ENCODE peak calls at places on chromosomes 7 and 10, in nine cellular contexts. One of them, this sample, is unnamed. For H3K4me1, the result is how much of the 10 kb centered on the place peaks cover.

GRCh38 chr7:22572937-22573336 is 72.9 kb upstream of the STEAP1B start:
- DNase-seq in ovary: no peak
- DNase-seq in fibroblast of lung: peak
- DNase-seq in cardiac muscle cell: no peak
- DNase-seq in CD4-positive, CD25-positive, alpha-beta regulatory T cell: no peak
- DNase-seq in stomach: no peak
- DNase-seq in transverse colon: no peak
- DNase-seq in upper lobe of right lung: no peak
- DNase-seq in mesendoderm: no peak
- DNase-seq in this sample: no peak

GRCh38 chr7:460374-461117 is 59.1 kb downstream of the PDGFA start:
- DNase-seq in ovary: no peak
- DNase-seq in fibroblast of lung: peak
- DNase-seq in cardiac muscle cell: peak
- DNase-seq in CD4-positive, CD25-positive, alpha-beta regulatory T cell: no peak
- DNase-seq in stomach: no peak
- DNase-seq in transverse colon: no peak
- DNase-seq in upper lobe of right lung: peak
- DNase-seq in mesendoderm: peak
- DNase-seq in this sample: peak

GRCh38 chr7:81367335-81367801 is 402.5 kb downstream of the HGF start:
- DNase-seq in ovary: no peak
- DNase-seq in fibroblast of lung: peak
- DNase-seq in cardiac muscle cell: no peak
- DNase-seq in CD4-positive, CD25-positive, alpha-beta regulatory T cell: no peak
- DNase-seq in stomach: no peak
- DNase-seq in transverse colon: no peak
- DNase-seq in upper lobe of right lung: no peak
- DNase-seq in mesendoderm: no peak
- DNase-seq in this sample: peak

GRCh38 chr7:20280475-20281351 is 50.0 kb upstream of the ITGB8 start:
- DNase-seq in ovary: no peak
- DNase-seq in fibroblast of lung: peak
- DNase-seq in cardiac muscle cell: no peak
- DNase-seq in CD4-positive, CD25-positive, alpha-beta regulatory T cell: no peak
- DNase-seq in stomach: no peak
- DNase-seq in transverse colon: no peak
- DNase-seq in upper lobe of right lung: no peak
- DNase-seq in mesendoderm: no peak
- DNase-seq in this sample: peak

GRCh38 chr7:32941181-32941995 is 15.9 kb upstream of the FKBP9 start:
- DNase-seq in ovary: no peak
- DNase-seq in fibroblast of lung: no peak
- DNase-seq in cardiac muscle cell: no peak
- DNase-seq in CD4-positive, CD25-positive, alpha-beta regulatory T cell: no peak
- DNase-seq in stomach: no peak
- DNase-seq in transverse colon: no peak
- DNase-seq in upper lobe of right lung: no peak
- DNase-seq in mesendoderm: no peak
- DNase-seq in this sample: peak

GRCh38 chr10:72334196-72334831 is 20.4 kb downstream of the DNAJB12 start:
- DNase-seq in ovary: peak
- DNase-seq in fibroblast of lung: peak
- DNase-seq in cardiac muscle cell: peak
- DNase-seq in CD4-positive, CD25-positive, alpha-beta regulatory T cell: no peak
- DNase-seq in stomach: no peak
- DNase-seq in transverse colon: no peak
- DNase-seq in upper lobe of right lung: no peak
- DNase-seq in mesendoderm: peak
- DNase-seq in this sample: peak

GRCh38 chr10:3654496-3654895 is 130.5 kb downstream of the KLF6 start:
- DNase-seq in ovary: no peak
- DNase-seq in fibroblast of lung: peak
- DNase-seq in cardiac muscle cell: no peak
- DNase-seq in CD4-positive, CD25-positive, alpha-beta regulatory T cell: no peak
- DNase-seq in stomach: no peak
- DNase-seq in transverse colon: no peak
- DNase-seq in upper lobe of right lung: no peak
- DNase-seq in mesendoderm: peak
- DNase-seq in this sample: no peak

GRCh38 chr10:44973323-44974081 is 5.1 kb downstream of the DEPP1 start:
- DNase-seq in ovary: peak
- DNase-seq in fibroblast of lung: no peak
- DNase-seq in cardiac muscle cell: no peak
- DNase-seq in CD4-positive, CD25-positive, alpha-beta regulatory T cell: no peak
- DNase-seq in stomach: no peak
- DNase-seq in transverse colon: no peak
- DNase-seq in upper lobe of right lung: no peak
- DNase-seq in mesendoderm: peak
- DNase-seq in this sample: peak

GRCh38 chr10:117546020-117546629 is 3.6 kb downstream of the EMX2 start:
- DNase-seq in ovary: no peak
- DNase-seq in fibroblast of lung: no peak
- DNase-seq in cardiac muscle cell: no peak
- DNase-seq in CD4-positive, CD25-positive, alpha-beta regulatory T cell: no peak
- DNase-seq in stomach: no peak
- DNase-seq in transverse colon: no peak
- DNase-seq in upper lobe of right lung: no peak
- DNase-seq in mesendoderm: peak
- DNase-seq in this sample: no peak

GRCh38 chr10:13351340-13351915 is 3.3 kb upstream of the SEPHS1 start:
- DNase-seq in ovary: no peak
- DNase-seq in fibroblast of lung: no peak
- DNase-seq in cardiac muscle cell: no peak
- DNase-seq in CD4-positive, CD25-positive, alpha-beta regulatory T cell: peak
- DNase-seq in stomach: no peak
- DNase-seq in transverse colon: no peak
- DNase-seq in upper lobe of right lung: no peak
- DNase-seq in mesendoderm: peak
- DNase-seq in this sample: no peak

GRCh38 chr10:72524489-72524888 is 101.4 kb downstream of the MICU1 start:
- DNase-seq in ovary: no peak
- DNase-seq in fibroblast of lung: no peak
- DNase-seq in cardiac muscle cell: no peak
- DNase-seq in CD4-positive, CD25-positive, alpha-beta regulatory T cell: no peak
- DNase-seq in stomach: no peak
- DNase-seq in transverse colon: no peak
- DNase-seq in upper lobe of right lung: no peak
- DNase-seq in mesendoderm: no peak
- DNase-seq in this sample: no peak

GRCh38 chr7:22543169-22543568 is 43.2 kb upstream of the STEAP1B start:
- DNase-seq in ovary: no peak
- DNase-seq in fibroblast of lung: no peak
- DNase-seq in cardiac muscle cell: no peak
- DNase-seq in CD4-positive, CD25-positive, alpha-beta regulatory T cell: no peak
- DNase-seq in stomach: no peak
- DNase-seq in transverse colon: no peak
- DNase-seq in upper lobe of right lung: no peak
- DNase-seq in mesendoderm: no peak
- DNase-seq in this sample: no peak

GRCh38 chr10:10826125-10826524 is 191.5 kb upstream of the CELF2 start:
- DNase-seq in ovary: no peak
- DNase-seq in fibroblast of lung: peak
- DNase-seq in cardiac muscle cell: no peak
- DNase-seq in CD4-positive, CD25-positive, alpha-beta regulatory T cell: no peak
- DNase-seq in stomach: no peak
- DNase-seq in transverse colon: no peak
- DNase-seq in upper lobe of right lung: no peak
- DNase-seq in mesendoderm: no peak
- DNase-seq in this sample: peak

GRCh38 chr10:15251791-15252380 is 83.4 kb upstream of the NMT2 start:
- DNase-seq in ovary: no peak
- DNase-seq in fibroblast of lung: no peak
- DNase-seq in cardiac muscle cell: no peak
- DNase-seq in CD4-positive, CD25-positive, alpha-beta regulatory T cell: no peak
- DNase-seq in stomach: no peak
- DNase-seq in transverse colon: no peak
- DNase-seq in upper lobe of right lung: no peak
- DNase-seq in mesendoderm: no peak
- DNase-seq in this sample: no peak

GRCh38 chr10:7030134-7030855 is 380.5 kb downstream of the SFMBT2 start:
- DNase-seq in ovary: no peak
- DNase-seq in fibroblast of lung: no peak
- DNase-seq in cardiac muscle cell: no peak
- DNase-seq in CD4-positive, CD25-positive, alpha-beta regulatory T cell: no peak
- DNase-seq in stomach: no peak
- DNase-seq in transverse colon: no peak
- DNase-seq in upper lobe of right lung: no peak
- DNase-seq in mesendoderm: no peak
- DNase-seq in this sample: no peak

GRCh38 chr7:110514973-110515372 is 576.0 kb upstream of the LRRN3 start:
- DNase-seq in ovary: no peak
- DNase-seq in fibroblast of lung: no peak
- DNase-seq in cardiac muscle cell: no peak
- DNase-seq in CD4-positive, CD25-positive, alpha-beta regulatory T cell: no peak
- DNase-seq in stomach: no peak
- DNase-seq in transverse colon: no peak
- DNase-seq in upper lobe of right lung: no peak
- DNase-seq in mesendoderm: no peak
- DNase-seq in this sample: no peak

GRCh38 chr7:148584154-148584827 is 6.3 kb upstream of the C7orf33 start:
- DNase-seq in ovary: no peak
- DNase-seq in fibroblast of lung: no peak
- DNase-seq in cardiac muscle cell: no peak
- DNase-seq in CD4-positive, CD25-positive, alpha-beta regulatory T cell: no peak
- DNase-seq in stomach: no peak
- DNase-seq in transverse colon: no peak
- DNase-seq in upper lobe of right lung: no peak
- DNase-seq in mesendoderm: no peak
- DNase-seq in this sample: no peak

GRCh38 chr10:72353963-72354355 is 760 bp downstream of the DNAJB12 start:
- DNase-seq in ovary: peak
- DNase-seq in fibroblast of lung: peak
- DNase-seq in cardiac muscle cell: peak
- DNase-seq in CD4-positive, CD25-positive, alpha-beta regulatory T cell: no peak
- DNase-seq in stomach: no peak
- DNase-seq in transverse colon: no peak
- DNase-seq in upper lobe of right lung: peak
- DNase-seq in mesendoderm: no peak
- DNase-seq in this sample: no peak

GRCh38 chr7:143120696-143121405 is 11.0 kb upstream of the PIP start:
- DNase-seq in ovary: no peak
- DNase-seq in fibroblast of lung: no peak
- DNase-seq in cardiac muscle cell: no peak
- DNase-seq in CD4-positive, CD25-positive, alpha-beta regulatory T cell: no peak
- DNase-seq in stomach: no peak
- DNase-seq in transverse colon: no peak
- DNase-seq in upper lobe of right lung: no peak
- DNase-seq in mesendoderm: peak
- DNase-seq in this sample: no peak

GRCh38 chr7:39621261-39621660 is 2.1 kb upstream of the RALA start:
- DNase-seq in ovary: no peak
- DNase-seq in fibroblast of lung: peak
- DNase-seq in cardiac muscle cell: no peak
- DNase-seq in CD4-positive, CD25-positive, alpha-beta regulatory T cell: no peak
- DNase-seq in stomach: no peak
- DNase-seq in transverse colon: no peak
- DNase-seq in upper lobe of right lung: no peak
- DNase-seq in mesendoderm: no peak
- DNase-seq in this sample: no peak

GRCh38 chr7:33841031-33841430 is 64.3 kb upstream of the BMPER start:
- DNase-seq in ovary: no peak
- DNase-seq in fibroblast of lung: no peak
- DNase-seq in cardiac muscle cell: no peak
- DNase-seq in CD4-positive, CD25-positive, alpha-beta regulatory T cell: no peak
- DNase-seq in stomach: no peak
- DNase-seq in transverse colon: no peak
- DNase-seq in upper lobe of right lung: no peak
- DNase-seq in mesendoderm: peak
- DNase-seq in this sample: no peak

GRCh38 chr7:36962367-36962766 is 238.1 kb upstream of the AOAH start:
- DNase-seq in ovary: no peak
- DNase-seq in fibroblast of lung: peak
- DNase-seq in cardiac muscle cell: no peak
- DNase-seq in CD4-positive, CD25-positive, alpha-beta regulatory T cell: no peak
- DNase-seq in stomach: no peak
- DNase-seq in transverse colon: no peak
- DNase-seq in upper lobe of right lung: no peak
- DNase-seq in mesendoderm: peak
- DNase-seq in this sample: no peak

GRCh38 chr7:77428777-77429231 is 12.7 kb upstream of the GSAP start:
- DNase-seq in ovary: no peak
- DNase-seq in fibroblast of lung: no peak
- DNase-seq in cardiac muscle cell: peak
- DNase-seq in CD4-positive, CD25-positive, alpha-beta regulatory T cell: no peak
- DNase-seq in stomach: no peak
- DNase-seq in transverse colon: no peak
- DNase-seq in upper lobe of right lung: peak
- DNase-seq in mesendoderm: no peak
- DNase-seq in this sample: no peak

GRCh38 chr10:69345402-69345801 is 67.1 kb downstream of the HK1 start:
- DNase-seq in ovary: no peak
- DNase-seq in fibroblast of lung: no peak
- DNase-seq in cardiac muscle cell: no peak
- DNase-seq in CD4-positive, CD25-positive, alpha-beta regulatory T cell: no peak
- DNase-seq in stomach: peak
- DNase-seq in transverse colon: no peak
- DNase-seq in upper lobe of right lung: no peak
- DNase-seq in mesendoderm: no peak
- DNase-seq in this sample: no peak
- H3K4me1 ChIP-seq in ovary: under half
- H3K4me1 ChIP-seq in fibroblast of lung: under half
- H3K4me1 ChIP-seq in cardiac muscle cell: under half
- H3K4me1 ChIP-seq in CD4-positive, CD25-positive, alpha-beta regulatory T cell: half or more
- H3K4me1 ChIP-seq in stomach: under half
- H3K4me1 ChIP-seq in transverse colon: under half
- H3K4me1 ChIP-seq in upper lobe of right lung: under half
- H3K4me1 ChIP-seq in mesendoderm: under half
- H3K4me1 ChIP-seq in this sample: under half

GRCh38 chr7:51103718-51104117 is 212.9 kb downstream of the COBL start:
- DNase-seq in ovary: no peak
- DNase-seq in fibroblast of lung: no peak
- DNase-seq in cardiac muscle cell: no peak
- DNase-seq in CD4-positive, CD25-positive, alpha-beta regulatory T cell: no peak
- DNase-seq in stomach: no peak
- DNase-seq in transverse colon: no peak
- DNase-seq in upper lobe of right lung: no peak
- DNase-seq in mesendoderm: no peak
- DNase-seq in this sample: no peak
- H3K4me1 ChIP-seq in ovary: under half
- H3K4me1 ChIP-seq in fibroblast of lung: under half
- H3K4me1 ChIP-seq in cardiac muscle cell: under half
- H3K4me1 ChIP-seq in CD4-positive, CD25-positive, alpha-beta regulatory T cell: under half
- H3K4me1 ChIP-seq in stomach: under half
- H3K4me1 ChIP-seq in transverse colon: under half
- H3K4me1 ChIP-seq in upper lobe of right lung: under half
- H3K4me1 ChIP-seq in mesendoderm: under half
- H3K4me1 ChIP-seq in this sample: under half

GRCh38 chr10:87705339-87705738 is 45.7 kb downstream of the PAPSS2 start:
- DNase-seq in ovary: no peak
- DNase-seq in fibroblast of lung: peak
- DNase-seq in cardiac muscle cell: no peak
- DNase-seq in CD4-positive, CD25-positive, alpha-beta regulatory T cell: no peak
- DNase-seq in stomach: no peak
- DNase-seq in transverse colon: no peak
- DNase-seq in upper lobe of right lung: no peak
- DNase-seq in mesendoderm: no peak
- DNase-seq in this sample: peak
- H3K4me1 ChIP-seq in ovary: under half
- H3K4me1 ChIP-seq in fibroblast of lung: under half
- H3K4me1 ChIP-seq in cardiac muscle cell: under half
- H3K4me1 ChIP-seq in CD4-positive, CD25-positive, alpha-beta regulatory T cell: under half
- H3K4me1 ChIP-seq in stomach: under half
- H3K4me1 ChIP-seq in transverse colon: under half
- H3K4me1 ChIP-seq in upper lobe of right lung: under half
- H3K4me1 ChIP-seq in mesendoderm: under half
- H3K4me1 ChIP-seq in this sample: under half

GRCh38 chr10:99977916-99978315 is 31.8 kb downstream of the DNMBP start:
- DNase-seq in ovary: no peak
- DNase-seq in fibroblast of lung: peak
- DNase-seq in cardiac muscle cell: peak
- DNase-seq in CD4-positive, CD25-positive, alpha-beta regulatory T cell: no peak
- DNase-seq in stomach: no peak
- DNase-seq in transverse colon: no peak
- DNase-seq in upper lobe of right lung: no peak
- DNase-seq in mesendoderm: peak
- DNase-seq in this sample: no peak
- H3K4me1 ChIP-seq in ovary: under half
- H3K4me1 ChIP-seq in fibroblast of lung: under half
- H3K4me1 ChIP-seq in cardiac muscle cell: under half
- H3K4me1 ChIP-seq in CD4-positive, CD25-positive, alpha-beta regulatory T cell: under half
- H3K4me1 ChIP-seq in stomach: under half
- H3K4me1 ChIP-seq in transverse colon: under half
- H3K4me1 ChIP-seq in upper lobe of right lung: under half
- H3K4me1 ChIP-seq in mesendoderm: under half
- H3K4me1 ChIP-seq in this sample: half or more

This sample was measured in endothelial cell of umbilical vein.